ENCODE peak calls at places on chromosomes 1 and 21, in six cellular contexts. H is thoracic aorta; E is neural progenitor cell; O is CD8-positive, alpha-beta T cell; I is aorta; P is ovary. G is an unnamed sample. For H3K9me3, the result is how much of the 10 kb centered on the place peaks cover.

GRCh38 chr1:29542476-29543015 is 306.2 kb downstream of the PTPRU start:
- DNase-seq in I (no peak), H (no peak), E (no peak), O (no peak), P (no peak), G (no peak)

GRCh38 chr1:87348346-87349019 is 19.8 kb downstream of the LMO4 start:
- DNase-seq in P (no peak), E (no peak), O (no peak), I (no peak), H (no peak), G (no peak)

GRCh38 chr1:216883518-216883917 is 160.3 kb upstream of the ESRRG start:
- DNase-seq in O (no peak), H (no peak), E (no peak), I (no peak), P (no peak), G (no peak)

GRCh38 chr21:46605759-46606426 is 1.0 kb upstream of the S100B start:
- DNase-seq in I (peak), P (no peak), H (no peak), O (peak), E (no peak), G (no peak)

GRCh38 chr1:15364740-15365139 is 44.9 kb upstream of the EFHD2 start:
- DNase-seq in H (no peak), E (peak), I (no peak), O (no peak), P (no peak), G (no peak)

GRCh38 chr1:156081174-156082110 is 823 bp downstream of the MEX3A start:
- DNase-seq in P (peak), E (peak), I (no peak), H (no peak), O (no peak), G (no peak)

GRCh38 chr1:246901874-246902273 is 29.9 kb downstream of the AHCTF1 start:
- DNase-seq in O (no peak), I (no peak), P (no peak), E (no peak), H (no peak), G (no peak)

GRCh38 chr1:204634260-204634910 is 51.2 kb downstream of the LRRN2 start:
- DNase-seq in P (no peak), I (no peak), E (no peak), H (no peak), O (no peak), G (no peak)

GRCh38 chr1:81126989-81127571 is 673.7 kb upstream of the ADGRL2 start:
- DNase-seq in I (no peak), O (no peak), E (no peak), P (no peak), H (no peak), G (no peak)

GRCh38 chr1:54219688-54220003 is 19.7 kb downstream of the MRPL37 start:
- DNase-seq in I (no peak), H (no peak), O (no peak), P (no peak), E (no peak), G (no peak)

GRCh38 chr1:93111561-93111960 is 32.5 kb downstream of the MTF2 start:
- DNase-seq in O (no peak), H (no peak), I (no peak), P (no peak), E (no peak), G (no peak)

GRCh38 chr1:112692681-112693080 is 14.2 kb downstream of the RHOC start:
- DNase-seq in O (no peak), P (no peak), I (peak), H (no peak), E (no peak), G (no peak)

GRCh38 chr1:39896909-39897685 is 4.6 kb downstream of the MYCL start:
- DNase-seq in I (no peak), H (no peak), E (peak), O (no peak), P (no peak), G (no peak)

GRCh38 chr21:33478858-33479678 is 706 bp downstream of the TMEM50B start:
- DNase-seq in I (no peak), E (peak), O (peak), H (no peak), P (peak), G (peak)

GRCh38 chr1:117336087-117336817 is 31.0 kb upstream of the MAN1A2 start:
- DNase-seq in P (no peak), E (peak), H (no peak), I (no peak), O (no peak), G (no peak)

GRCh38 chr1:1680912-1681273 is 11.7 kb downstream of the SLC35E2B start:
- DNase-seq in P (no peak), E (no peak), I (peak), O (no peak), H (no peak), G (no peak)

GRCh38 chr1:1677718-1678580 is 14.6 kb downstream of the SLC35E2B start:
- DNase-seq in O (peak), E (no peak), I (peak), H (no peak), P (no peak), G (peak)

GRCh38 chr1:1680031-1680911 is 12.3 kb downstream of the SLC35E2B start:
- DNase-seq in I (peak), P (no peak), O (no peak), E (no peak), H (no peak), G (no peak)

GRCh38 chr1:1683104-1683905 is 9.3 kb downstream of the SLC35E2B start:
- DNase-seq in P (no peak), E (peak), O (no peak), H (no peak), I (no peak), G (no peak)

DNA sequence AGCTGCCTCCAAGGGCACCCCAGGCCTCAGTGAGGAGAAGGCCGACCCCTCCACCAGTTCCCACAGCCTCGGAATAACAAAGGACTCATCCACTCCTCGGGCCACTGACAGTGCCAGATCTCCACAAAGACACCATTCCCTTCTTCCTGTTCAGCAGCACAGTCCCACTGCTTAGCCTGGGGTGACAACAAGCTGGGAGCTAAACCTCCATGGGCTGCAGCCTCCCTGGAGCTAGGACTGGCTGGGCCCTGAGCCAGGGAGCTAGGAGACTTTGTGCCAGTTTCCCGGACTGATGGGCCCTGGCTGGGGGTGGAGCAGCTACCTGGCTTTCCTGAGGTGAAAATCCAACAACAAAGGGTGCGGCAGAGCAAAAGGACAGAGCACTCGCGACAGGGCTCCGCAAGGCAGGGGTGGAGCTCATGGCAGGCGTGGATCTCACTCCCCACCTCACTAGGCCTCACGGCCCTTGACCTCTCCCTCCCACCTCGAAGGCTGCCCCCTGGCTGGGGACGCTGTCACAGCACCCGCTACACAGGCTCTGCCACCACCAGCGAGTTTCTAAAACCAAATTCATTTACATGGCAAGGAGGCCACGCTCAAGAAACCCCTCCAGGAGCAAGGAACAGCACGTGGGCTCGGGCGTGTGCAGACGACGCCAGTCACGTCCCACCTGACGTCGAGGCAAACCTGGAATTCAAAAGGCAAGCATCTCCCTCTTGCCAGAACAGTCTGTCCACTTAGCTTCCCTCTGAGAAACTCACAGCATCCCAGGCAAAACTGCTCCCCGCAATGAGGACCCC is 13.8 kb downstream of the SLC35E2B start:
- DNase-seq in H (no peak), O (peak), P (no peak), I (peak), E (no peak), G (peak)
- H3K27ac ChIP-seq in H (no peak), O (peak), P (no peak), I (no peak), E (peak), G (peak)

GRCh38 chr1:2788506-2789163 is 12.9 kb downstream of the TTC34 start:
- DNase-seq in O (no peak), P (no peak), I (peak), H (no peak), E (no peak), G (no peak)
- H3K9me3 ChIP-seq in O (under half), P (under half), I (under half), H (under half), E (under half), G (under half)

GRCh38 chr1:12174789-12175455 is 8.1 kb downstream of the TNFRSF1B start:
- DNase-seq in O (no peak), H (no peak), E (peak), P (no peak), I (peak), G (no peak)
- H3K27ac ChIP-seq in O (peak), H (no peak), E (no peak), P (no peak), I (no peak), G (peak)

GRCh38 chr1:224700915-224701531 is 84.9 kb downstream of the CNIH3 start:
- DNase-seq in E (peak), O (no peak), I (no peak), H (no peak), P (no peak), G (no peak)

GRCh38 chr1:224705578-224705977 is 89.5 kb downstream of the CNIH3 start:
- DNase-seq in E (no peak), O (no peak), I (no peak), H (no peak), P (no peak), G (no peak)

GRCh38 chr1:224707849-224708725 is 92.0 kb downstream of the CNIH3 start:
- DNase-seq in P (peak), E (no peak), I (no peak), O (no peak), H (no peak), G (no peak)

GRCh38 chr1:224703702-224704408 is 87.7 kb downstream of the CNIH3 start:
- DNase-seq in H (no peak), E (no peak), O (no peak), I (no peak), P (no peak), G (no peak)

GRCh38 chr1:224704409-224704735 is 88.3 kb downstream of the CNIH3 start:
- DNase-seq in H (no peak), O (no peak), I (no peak), E (no peak), P (no peak), G (no peak)
- H3K9me3 ChIP-seq in H (under half), O (under half), I (under half), E (under half), P (under half), G (under half)

GRCh38 chr1:183473286-183473536 is 912 bp downstream of the SMG7 start:
- DNase-seq in E (no peak), O (no peak), H (no peak), I (no peak), P (no peak), G (no peak)
- H3K27ac ChIP-seq in E (no peak), O (peak), H (no peak), I (no peak), P (no peak), G (peak)

DNA sequence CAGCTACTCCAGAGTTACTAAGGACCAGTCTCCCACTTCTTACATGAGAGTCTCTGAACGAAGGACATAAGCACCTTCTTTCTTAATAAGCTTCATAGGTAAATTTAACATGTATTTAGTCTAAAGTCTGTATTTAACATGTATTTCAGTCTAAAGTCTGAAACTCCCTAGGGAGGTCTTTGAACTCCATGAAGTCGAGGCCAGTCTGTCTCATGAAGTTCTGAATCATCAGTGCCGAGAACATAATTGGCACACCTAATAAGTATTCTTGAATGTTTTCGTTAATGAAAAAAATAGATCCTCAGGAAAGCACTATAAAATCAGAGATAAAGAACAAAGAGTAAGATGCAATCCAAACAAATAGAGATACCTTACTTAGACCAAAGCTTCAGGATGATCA is 945.5 kb downstream of the TTLL7 start:
- DNase-seq in E (no peak), P (no peak), O (no peak), I (no peak), H (no peak), G (no peak)
- H3K9me3 ChIP-seq in E (under half), P (under half), O (under half), I (under half), H (under half), G (under half)

GRCh38 chr1:243489681-243490080 is 233.8 kb downstream of the SDCCAG8 start:
- DNase-seq in P (no peak), E (no peak), I (no peak), O (no peak), H (no peak), G (no peak)
- H3K27ac ChIP-seq in P (no peak), E (no peak), I (no peak), O (no peak), H (no peak), G (no peak)